ENCODE peak calls at places on chromosomes 4 and X, in seven cellular contexts. G is GM12878, Y is SK-N-SH, U is transverse colon, L is K562, A is esophagus muscularis mucosa, R is upper lobe of left lung. O is an unnamed sample.

GRCh38 chrX:44306336-44306735 is 37.1 kb downstream of the EFHC2 start:
- DNase-seq in U (peak), G (no peak), A (no peak), R (no peak), L (no peak), Y (no peak), O (no peak)

GRCh38 chrX:129934461-129934860 is 28.5 kb downstream of the UTP14A start:
- DNase-seq in A (no peak), G (no peak), R (no peak), Y (no peak), L (no peak), U (no peak), O (no peak)

GRCh38 chrX:110847334-110847733 is 51.7 kb upstream of the CHRDL1 start:
- DNase-seq in R (no peak), L (peak), U (no peak), A (no peak), Y (peak), G (peak), O (no peak)

GRCh38 chr4:24922416-24922815 is 9.6 kb upstream of the CCDC149 start:
- DNase-seq in Y (no peak), A (no peak), R (no peak), G (no peak), L (no peak), U (no peak), O (no peak)

GRCh38 chrX:132622130-132622529 is 133.3 kb upstream of the MBNL3 start:
- DNase-seq in L (peak), Y (no peak), R (no peak), A (no peak), U (no peak), G (no peak), O (no peak)

GRCh38 chr4:167787231-167787630 is 305.1 kb upstream of the ANXA10 start:
- DNase-seq in L (no peak), Y (no peak), R (no peak), G (no peak), U (no peak), A (no peak), O (no peak)

GRCh38 chr4:125244848-125245450 is 69.8 kb upstream of the FAT4 start:
- DNase-seq in G (no peak), U (no peak), L (no peak), Y (no peak), A (no peak), R (no peak), O (no peak)

GRCh38 chrX:9786839-9787635 is 808 bp downstream of the SHROOM2 start:
- DNase-seq in G (no peak), R (no peak), U (no peak), L (no peak), A (no peak), Y (peak), O (no peak)

GRCh38 chr4:152509595-152510209 is 26.2 kb downstream of the FBXW7 start:
- DNase-seq in L (no peak), G (no peak), A (no peak), U (no peak), R (no peak), Y (no peak), O (no peak)

GRCh38 chr4:163665521-163666334 is 171.2 kb downstream of the TMA16 start:
- DNase-seq in R (no peak), G (no peak), Y (no peak), U (no peak), A (no peak), L (no peak), O (no peak)

GRCh38 chr4:180953572-180953971 is 1289.6 kb upstream of the TENM3 start:
- DNase-seq in Y (no peak), U (no peak), A (no peak), G (no peak), R (no peak), L (no peak), O (no peak)

GRCh38 chr4:118076958-118077766 is 42.9 kb downstream of the NDST3 start:
- DNase-seq in Y (peak), A (no peak), U (peak), R (no peak), G (no peak), L (no peak), O (no peak)

GRCh38 chr4:103400405-103400804 is 202.3 kb upstream of the CENPE start:
- DNase-seq in Y (no peak), L (no peak), A (no peak), U (no peak), G (peak), R (no peak), O (no peak)
- TF ChIP-seq POLR2AphosphoS5 in Y (no peak), L (no peak), A (no peak), U (no peak), G (no peak), R (no peak), O (no peak)

DNA sequence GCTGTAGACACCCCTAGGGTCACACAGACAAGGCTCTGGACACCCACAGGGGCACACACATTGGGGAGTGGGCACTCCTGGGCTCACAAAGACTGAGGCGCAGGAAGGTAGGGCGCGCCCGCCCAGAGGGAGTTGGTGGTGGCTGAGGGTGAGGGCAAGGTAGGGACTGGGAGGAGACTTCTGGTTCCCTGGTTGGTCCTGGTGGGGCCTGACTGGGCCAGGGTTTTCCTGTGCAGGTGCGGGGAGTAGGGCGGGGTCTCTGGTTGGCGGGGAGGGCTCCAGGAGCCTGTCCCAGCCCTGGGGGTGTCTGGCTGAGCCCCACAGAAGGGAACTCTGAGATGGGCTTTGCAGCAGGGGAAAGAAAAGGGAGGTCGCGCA is 6.7 kb upstream of the WAS start:
- DNase-seq in U (peak), A (no peak), R (no peak), Y (no peak), L (no peak), G (no peak), O (peak)
- TF ChIP-seq EP300 in U (no peak), A (no peak), R (no peak), Y (no peak), L (no peak), G (no peak), O (no peak)

DNA sequence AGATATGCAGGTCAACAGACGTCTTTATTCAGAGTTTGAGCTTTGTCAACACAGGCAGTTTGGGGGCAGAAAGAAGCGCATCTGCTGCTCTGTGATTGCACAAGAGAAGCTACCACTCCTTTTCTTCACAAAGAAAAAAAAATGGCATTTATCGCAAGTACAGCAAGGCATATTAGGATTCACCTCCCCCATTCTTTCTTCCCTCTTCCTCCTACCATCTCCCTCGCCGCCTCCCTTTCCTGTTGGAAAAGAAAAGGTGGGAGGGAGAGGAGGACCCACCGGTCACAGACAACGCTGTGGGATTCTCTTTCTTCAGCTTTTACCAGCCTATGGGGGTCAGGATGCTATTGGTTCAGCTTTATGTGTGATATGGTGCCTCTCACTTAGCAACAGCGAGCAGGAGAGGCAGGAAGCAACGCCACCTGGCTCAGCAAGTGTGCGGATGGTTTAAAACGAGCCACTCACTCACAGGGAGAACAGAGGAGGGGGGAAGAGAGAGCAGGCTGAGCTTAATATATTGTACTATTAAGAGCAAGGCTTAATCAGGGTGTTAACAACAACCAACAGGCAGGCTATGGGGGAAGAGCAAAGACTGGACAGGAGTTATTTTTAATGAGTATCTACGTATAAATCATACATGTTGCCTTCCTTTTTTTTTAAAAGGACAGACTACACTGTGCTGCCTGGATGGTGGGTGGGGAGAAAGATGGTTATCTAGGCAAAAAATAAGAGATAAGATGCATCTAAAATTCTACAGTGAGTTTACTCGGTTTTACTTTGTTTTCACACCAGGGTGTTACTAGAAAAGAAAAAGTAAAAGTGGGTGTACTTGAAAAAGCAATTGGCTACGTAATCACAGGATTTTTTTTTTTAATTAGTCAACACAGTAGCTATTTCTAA is 104.7 kb downstream of the MAML3 start:
- DNase-seq in Y (peak), G (no peak), L (no peak), U (peak), R (peak), A (no peak), O (peak)
- TF ChIP-seq POLR2AphosphoS5 in Y (no peak), G (no peak), L (no peak), U (no peak), R (peak), A (peak), O (peak)

GRCh38 chr4:54542540-54543041 is 115.2 kb upstream of the KIT start:
- DNase-seq in R (no peak), G (no peak), A (no peak), L (peak), U (no peak), Y (no peak), O (no peak)
- TF ChIP-seq EP300 in R (no peak), G (no peak), A (no peak), L (peak), U (no peak), Y (no peak), O (no peak)

DNA sequence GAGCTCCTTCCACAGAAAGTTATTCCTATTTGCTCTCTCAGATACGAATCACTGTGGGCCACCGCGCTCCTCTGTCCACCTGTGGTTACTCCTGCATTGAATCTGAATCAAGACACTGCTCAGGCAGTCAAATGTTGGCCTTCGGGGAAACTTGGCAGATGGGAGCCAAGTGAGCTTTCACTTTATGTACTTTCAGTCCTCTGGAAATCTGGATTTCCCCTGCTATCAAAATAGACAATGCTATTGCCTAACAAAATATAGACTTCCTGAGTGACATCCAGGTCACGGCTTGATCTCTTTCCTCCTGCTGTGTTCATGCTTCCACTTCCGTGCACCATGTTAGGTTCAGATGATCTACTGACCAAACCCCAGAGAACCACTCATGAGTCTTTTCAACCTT is 43.8 kb downstream of the FHL1 start:
- DNase-seq in A (no peak), L (no peak), R (no peak), U (no peak), G (no peak), Y (no peak), O (no peak)
- TF ChIP-seq POLR2AphosphoS5 in A (no peak), L (no peak), R (peak), U (no peak), G (no peak), Y (no peak), O (no peak)

DNA sequence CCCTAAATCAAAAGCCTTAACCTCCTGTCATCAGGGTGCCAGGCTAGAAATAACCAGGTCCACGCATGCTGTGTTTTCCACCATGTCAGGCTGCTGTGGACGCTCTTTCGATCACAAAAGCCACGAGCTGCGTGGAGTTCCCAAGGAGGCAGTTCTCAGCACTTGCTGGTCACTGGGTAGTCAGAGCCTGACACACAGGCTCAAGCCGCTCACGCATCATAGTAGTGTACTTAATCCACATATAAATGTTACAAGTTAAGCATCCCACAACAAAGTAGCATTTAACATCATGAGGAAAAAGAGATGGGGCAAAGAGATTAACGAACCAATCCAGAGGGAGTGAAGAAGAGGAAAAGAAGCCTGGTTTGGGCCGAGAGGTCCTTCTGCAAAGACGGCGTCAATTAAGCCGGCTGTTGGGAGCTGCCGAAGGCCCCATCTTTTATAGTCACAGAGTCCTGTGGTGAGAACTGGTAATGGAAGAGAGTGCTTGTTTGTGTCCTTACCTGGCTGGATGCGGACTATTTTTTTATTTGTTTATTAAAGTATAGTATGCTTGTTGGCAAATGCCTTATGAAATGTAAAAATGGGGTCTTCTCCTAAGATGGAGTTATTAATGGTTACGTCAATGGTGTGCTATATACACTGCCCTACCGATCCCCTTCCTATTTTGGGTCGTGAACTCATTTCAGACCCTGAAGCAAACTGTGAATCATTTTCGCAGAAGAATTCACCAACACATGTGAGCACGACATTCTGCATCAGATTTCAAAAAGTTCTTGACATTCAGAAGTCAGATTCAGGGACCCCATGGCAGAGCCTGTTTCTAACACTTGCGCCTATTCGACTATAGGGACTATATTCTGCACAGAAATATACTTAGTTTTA is 675 bp downstream of the PRIMPOL start:
- DNase-seq in G (no peak), U (peak), Y (peak), A (no peak), R (peak), L (peak), O (peak)
- TF ChIP-seq EP300 in G (no peak), U (no peak), Y (no peak), A (no peak), R (no peak), L (no peak), O (no peak)

GRCh38 chrX:81120936-81121351 is 80.8 kb downstream of the HMGN5 start:
- DNase-seq in A (no peak), U (peak), R (peak), L (peak), Y (peak), G (peak), O (peak)

GRCh38 chrX:81120270-81120935 is 81.3 kb downstream of the HMGN5 start:
- DNase-seq in R (no peak), Y (no peak), G (no peak), A (no peak), L (no peak), U (no peak), O (no peak)

GRCh38 chrX:81121513-81122363 is 80.0 kb downstream of the HMGN5 start:
- DNase-seq in Y (peak), R (peak), A (peak), L (peak), G (peak), U (peak), O (peak)
- TF ChIP-seq POLR2AphosphoS5 in Y (no peak), R (no peak), A (peak), L (no peak), G (no peak), U (peak), O (peak)

DNA sequence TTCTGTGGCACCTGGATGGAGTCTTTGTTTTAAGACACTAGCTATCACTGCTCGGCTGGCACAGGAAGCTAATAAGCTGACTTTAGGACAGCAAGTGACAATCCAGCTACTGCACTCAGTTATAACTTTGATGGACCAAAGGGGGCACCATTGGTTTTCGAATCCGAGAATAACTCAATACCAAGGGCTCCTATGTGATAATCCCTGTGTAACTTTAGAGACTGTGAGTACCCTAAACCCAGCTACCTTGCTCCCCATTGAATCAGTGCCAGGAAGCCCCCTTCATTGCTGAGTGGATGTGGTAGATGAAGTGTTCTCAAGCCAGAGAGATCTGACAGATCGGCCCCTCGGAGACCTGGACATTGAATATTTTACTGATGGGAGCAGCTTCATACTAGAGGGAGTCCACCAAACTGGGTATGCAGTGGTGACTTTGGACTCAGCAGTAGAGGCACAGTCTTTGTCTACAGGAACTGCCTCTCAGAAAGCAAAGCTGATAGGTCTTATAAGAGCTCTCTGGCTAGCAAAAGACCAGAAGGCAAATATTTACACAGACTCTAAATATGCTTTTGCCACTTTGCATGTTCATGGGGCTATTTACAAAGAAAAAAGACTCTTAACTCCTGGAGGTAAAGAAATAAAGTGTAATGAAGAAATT is 35.5 kb upstream of the UGT2B7 start:
- DNase-seq in Y (no peak), G (no peak), A (no peak), U (no peak), L (no peak), R (no peak), O (no peak)
- TF ChIP-seq EP300 in Y (no peak), G (no peak), A (no peak), U (no peak), L (no peak), R (no peak), O (no peak)

GRCh38 chrX:119669424-119670037 is 23.4 kb downstream of the SEPTIN6 start:
- DNase-seq in U (no peak), L (no peak), R (no peak), G (no peak), Y (peak), A (no peak), O (peak)
- TF ChIP-seq POLR2AphosphoS5 in U (no peak), L (no peak), R (no peak), G (no peak), Y (peak), A (peak), O (no peak)

O was measured in sigmoid colon.